ENCODE peak calls at places on chromosomes 7 and 10, in seven cellular contexts. W is WTC11; Y is AG04449; T is CD4-positive, alpha-beta T cell; S is activated CD8-positive, alpha-beta T cell treated with anti-CD3 and anti-CD28 coated beads for 36 hours; A is psoas muscle; C is dorsolateral prefrontal cortex. K is an unnamed sample.
A peak's percentile ranks its signal among the peaks of the same experiment; 100 is the strongest.

GRCh38 chr10:3790272-3790671 is 5.3 kb upstream of the KLF6 start:
- DNase-seq in W (no peak), Y (no peak), T (no peak), S (no peak), A (no peak), C (no peak), K (no peak)

GRCh38 chr7:101362334-101363195 is at the start of gene COL26A1:
- DNase-seq in W (peak; percentile 68), Y (no peak), T (no peak), S (peak; percentile 18), A (peak; percentile 17), C (no peak), K (no peak)

GRCh38 chr10:112585052-112585451 is 138.0 kb downstream of the VTI1A start:
- DNase-seq in W (no peak), Y (no peak), T (no peak), S (no peak), A (no peak), C (no peak), K (peak; percentile 75)

GRCh38 chr7:39271386-39271785 is 293.7 kb downstream of the POU6F2 start:
- DNase-seq in W (peak; percentile 41), Y (no peak), T (no peak), S (no peak), A (peak; percentile 14), C (peak; percentile 55), K (peak; percentile 45)

GRCh38 chr10:78947226-78947625 is 121.5 kb upstream of the ZMIZ1 start:
- DNase-seq in W (no peak), Y (no peak), T (no peak), S (no peak), A (no peak), C (no peak), K (peak; percentile 62)

GRCh38 chr10:28241766-28242399 is 61.0 kb downstream of the MPP7 start:
- DNase-seq in W (peak; percentile 28), Y (no peak), T (no peak), S (peak; percentile 65), A (no peak), C (no peak), K (peak; percentile 64)

GRCh38 chr7:400901-401485 is 111.0 kb downstream of the FOXL3 start:
- DNase-seq in W (no peak), Y (no peak), T (peak; percentile 20), S (no peak), A (no peak), C (no peak), K (no peak)

GRCh38 chr7:12475362-12476063 is 71.8 kb upstream of the VWDE start:
- DNase-seq in W (no peak), Y (no peak), T (no peak), S (no peak), A (no peak), C (no peak), K (peak; percentile 61)

GRCh38 chr10:62632071-62632809 is 172.3 kb upstream of the ADO start:
- DNase-seq in W (no peak), Y (no peak), T (no peak), S (peak; percentile 76), A (no peak), C (no peak), K (no peak)

GRCh38 chr10:29857843-29858242 is 201.5 kb downstream of the JCAD start:
- DNase-seq in W (no peak), Y (no peak), T (no peak), S (no peak), A (no peak), C (no peak), K (no peak)

GRCh38 chr7:84848219-84848973 is 338.5 kb downstream of the SEMA3D start:
- DNase-seq in W (no peak), Y (no peak), T (no peak), S (no peak), A (no peak), C (no peak), K (no peak)

GRCh38 chr10:99966306-99966705 is 43.4 kb downstream of the DNMBP start:
- DNase-seq in W (no peak), Y (peak; percentile 74), T (no peak), S (no peak), A (no peak), C (no peak), K (peak; percentile 78)

GRCh38 chr10:64648915-64649314 is 1127.7 kb downstream of the REEP3 start:
- DNase-seq in W (peak; percentile 29), Y (no peak), T (no peak), S (no peak), A (no peak), C (no peak), K (peak; percentile 23)

GRCh38 chr7:7017707-7018265 is 164.6 kb upstream of the C1GALT1 start:
- DNase-seq in W (no peak), Y (no peak), T (no peak), S (no peak), A (no peak), C (no peak), K (no peak)

GRCh38 chr10:86803156-86803555 is 46.7 kb downstream of the BMPR1A start:
- DNase-seq in W (no peak), Y (no peak), T (no peak), S (no peak), A (no peak), C (no peak), K (no peak)

GRCh38 chr7:124893140-124893810 is 36.4 kb downstream of the POT1 start:
- DNase-seq in W (no peak), Y (no peak), T (no peak), S (no peak), A (no peak), C (no peak), K (no peak)

GRCh38 chr7:50610521-50611277 is 45.5 kb upstream of the DDC start:
- DNase-seq in W (no peak), Y (no peak), T (no peak), S (peak; percentile 80), A (no peak), C (no peak), K (peak; percentile 72)

GRCh38 chr10:2680802-2681201 is 386.5 kb upstream of the PFKP start:
- DNase-seq in W (no peak), Y (no peak), T (no peak), S (no peak), A (no peak), C (no peak), K (no peak)

GRCh38 chr7:68417659-68418058 is 1180.6 kb upstream of the AUTS2 start:
- DNase-seq in W (no peak), Y (no peak), T (no peak), S (no peak), A (no peak), C (no peak), K (no peak)

GRCh38 chr10:110725809-110726641 is 81.9 kb downstream of the RBM20 start:
- DNase-seq in W (no peak), Y (no peak), T (no peak), S (no peak), A (peak; percentile 75), C (no peak), K (peak; percentile 63)

GRCh38 chr10:18599392-18599791 is 52.0 kb downstream of the NSUN6 start:
- DNase-seq in W (no peak), Y (no peak), T (no peak), S (no peak), A (no peak), C (no peak), K (no peak)

DNA sequence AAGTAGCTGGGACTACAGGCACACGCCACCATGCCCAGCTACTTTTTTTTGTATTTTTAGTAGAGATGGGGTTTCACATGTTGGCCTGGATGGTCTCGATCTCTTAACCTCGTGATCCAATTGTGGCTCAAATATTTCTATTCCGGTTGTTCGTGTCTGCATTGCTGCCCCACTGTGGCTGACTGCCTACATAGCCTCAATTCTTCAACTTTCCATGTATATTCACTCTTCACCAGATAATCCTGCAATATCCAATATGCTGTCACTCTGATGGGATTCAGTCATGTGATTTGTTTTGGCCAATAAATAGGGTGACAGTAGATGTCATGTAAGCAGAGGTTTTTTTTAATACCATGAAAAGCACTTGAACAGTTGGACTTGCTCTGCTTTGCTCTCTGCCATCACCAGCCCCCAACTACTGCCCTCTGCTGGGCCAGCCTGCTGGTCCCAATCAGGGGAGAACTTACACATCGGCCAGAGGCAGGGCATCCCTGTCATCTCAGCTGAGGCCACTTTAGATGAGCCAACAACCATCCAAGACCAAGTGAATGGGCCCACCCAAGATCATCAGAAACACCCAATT is 56.7 kb downstream of the NSUN6 start:
- DNase-seq in W (peak; percentile 57), Y (no peak), T (no peak), S (peak; percentile 21), A (no peak), C (no peak), K (peak; percentile 11)
- TF ChIP-seq CTCF in W (peak; percentile 22), Y (no peak), T (no peak), S (no peak), A (no peak), C (no peak), K (no peak)

GRCh38 chr7:146094356-146094755 is 22.2 kb upstream of the CNTNAP2 start:
- DNase-seq in W (no peak), Y (no peak), T (no peak), S (no peak), A (no peak), C (no peak), K (no peak)

DNA sequence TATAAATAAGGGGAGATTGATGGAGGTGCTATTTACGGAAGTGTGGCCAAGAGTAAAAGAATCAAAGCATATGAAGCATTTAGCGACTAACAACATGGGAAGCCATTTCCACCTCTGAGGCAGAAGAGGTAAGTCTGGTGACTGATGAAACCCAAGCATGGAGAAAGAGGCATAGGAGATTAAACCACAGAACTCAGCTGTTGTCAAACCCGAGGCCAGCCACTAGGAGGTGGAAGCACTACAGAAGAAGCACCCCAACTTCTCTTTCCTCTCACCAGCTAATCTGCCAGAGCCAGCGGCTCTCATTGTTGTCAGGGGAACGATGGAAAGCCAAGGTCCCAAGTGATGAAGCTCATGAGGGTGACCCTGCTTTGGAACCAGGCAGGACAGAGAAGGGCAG is 19.6 kb upstream of the CNTNAP2 start:
- DNase-seq in W (peak; percentile 68), Y (no peak), T (no peak), S (no peak), A (no peak), C (no peak), K (no peak)
- TF ChIP-seq CTCF in W (peak; percentile 26), Y (no peak), T (no peak), S (no peak), A (no peak), C (no peak), K (no peak)

GRCh38 chr10:23157691-23158369 is 34.3 kb upstream of the PTF1A start:
- DNase-seq in W (no peak), Y (no peak), T (no peak), S (peak; percentile 29), A (no peak), C (no peak), K (peak; percentile 50)
- TF ChIP-seq CTCF in W (no peak), Y (peak; percentile 40), T (no peak), S (no peak), A (no peak), C (no peak), K (no peak)

DNA sequence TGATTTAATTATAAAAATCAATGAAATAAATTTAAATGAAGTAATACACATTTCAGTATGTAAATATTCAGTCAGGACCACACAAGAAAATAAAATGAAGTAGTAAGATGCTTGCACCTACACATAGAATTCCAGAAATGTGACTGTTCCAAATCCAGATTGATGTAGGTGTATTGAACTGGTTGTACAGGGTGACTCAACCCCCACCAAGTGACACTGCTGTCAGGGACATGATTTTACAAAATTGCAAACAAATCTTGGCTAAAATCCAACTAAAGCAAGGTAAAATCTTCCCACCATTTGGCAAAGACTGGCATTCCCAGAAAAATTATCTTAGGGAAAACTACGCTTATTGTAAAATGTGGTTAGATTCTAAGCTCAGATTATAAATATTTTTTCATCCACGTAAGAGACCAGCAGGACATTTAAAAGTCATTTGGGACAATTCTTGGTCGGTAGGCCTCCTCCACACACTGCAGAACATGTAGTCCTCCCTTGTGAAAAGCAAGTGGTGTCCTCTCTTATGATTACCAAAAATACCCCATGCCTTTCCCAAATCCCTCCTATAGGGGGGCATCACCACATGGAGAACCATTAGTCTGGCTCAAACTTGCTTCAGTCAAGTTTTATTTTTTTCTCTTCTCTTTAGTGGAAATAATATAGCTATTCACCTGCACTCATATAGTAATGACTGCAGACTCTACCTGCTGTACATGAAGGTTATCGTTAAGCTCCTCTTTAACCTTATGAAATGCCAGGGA is 287.1 kb upstream of the SMIM30 start:
- DNase-seq in W (no peak), Y (no peak), T (no peak), S (no peak), A (no peak), C (no peak), K (no peak)
- TF ChIP-seq CTCF in W (peak; percentile 17), Y (no peak), T (no peak), S (no peak), A (no peak), C (no peak), K (no peak)